ENCODE peak calls at places on chromosomes 3 and 15, in six cellular contexts. D is spleen, X is body of pancreas, P is adipocyte, H is testis, O is cardiac muscle cell. N is an unnamed sample.

GRCh38 chr15:93382196-93382820 is 293.3 kb upstream of the RGMA start:
- DNase-seq in X (peak; percentile 82), H (no peak), P (no peak), D (no peak), O (no peak), N (no peak)

GRCh38 chr15:60761505-60761845 is 282.5 kb upstream of the ICE2 start:
- DNase-seq in X (no peak), H (no peak), D (no peak), P (no peak), O (no peak), N (no peak)

GRCh38 chr15:73906346-73907017 is 19.8 kb upstream of the LOXL1 start:
- DNase-seq in P (peak; percentile 25), H (no peak), D (peak; percentile 19), O (peak; percentile 17), X (no peak), N (no peak)

GRCh38 chr15:68980786-68981185 is 33.7 kb upstream of the NOX5 start:
- DNase-seq in P (no peak), D (no peak), H (no peak), X (no peak), O (no peak), N (no peak)

GRCh38 chr15:91465696-91466095 is 365.6 kb downstream of the SV2B start:
- DNase-seq in D (no peak), H (no peak), P (no peak), X (no peak), O (no peak), N (peak; percentile 48)

GRCh38 chr15:52154896-52155865 is 36.0 kb downstream of the GNB5 start:
- DNase-seq in O (no peak), H (peak; percentile 10), X (no peak), D (no peak), P (no peak), N (no peak)

GRCh38 chr3:45218578-45219390 is 7.3 kb downstream of the TMEM158 start:
- DNase-seq in O (peak; percentile 50), D (no peak), H (no peak), X (no peak), P (peak; percentile 64), N (no peak)

GRCh38 chr15:88383354-88383753 is 83.8 kb downstream of the MRPL46 start:
- DNase-seq in H (no peak), O (no peak), P (no peak), D (no peak), X (no peak), N (no peak)

GRCh38 chr3:52983336-52983807 is 62.5 kb downstream of the SFMBT1 start:
- DNase-seq in X (no peak), O (no peak), H (no peak), D (no peak), P (no peak), N (no peak)

GRCh38 chr15:37289109-37289765 is 188.9 kb upstream of the MEIS2 start:
- DNase-seq in O (peak; percentile 30), H (peak; percentile 27), P (peak; percentile 5), X (no peak), D (no peak), N (no peak)

GRCh38 chr3:48974076-48974864 is 15.8 kb upstream of the P4HTM start:
- DNase-seq in D (no peak), X (no peak), H (no peak), O (no peak), P (no peak), N (no peak)

GRCh38 chr3:121477589-121477988 is 68.2 kb downstream of the POLQ start:
- DNase-seq in X (no peak), H (no peak), P (peak; percentile 69), O (peak; percentile 54), D (no peak), N (no peak)

GRCh38 chr15:21267231-21267630 is 173.1 kb downstream of the POTEB3 start:
- DNase-seq in H (no peak), X (no peak), P (no peak), O (no peak), D (no peak), N (no peak)

GRCh38 chr3:155449613-155450267 is 156.3 kb upstream of the STRIT1 start:
- DNase-seq in O (no peak), D (no peak), X (no peak), H (no peak), P (no peak), N (no peak)

GRCh38 chr3:79937567-79937966 is 169.8 kb upstream of the ROBO1 start:
- DNase-seq in D (no peak), O (no peak), X (no peak), H (no peak), P (no peak), N (no peak)

GRCh38 chr3:188877381-188877780 is 294.4 kb upstream of the TPRG1 start:
- DNase-seq in H (no peak), X (no peak), P (no peak), O (no peak), D (no peak), N (no peak)

GRCh38 chr3:89506462-89507143 is 399.2 kb downstream of the EPHA3 start:
- DNase-seq in H (no peak), D (no peak), X (no peak), P (no peak), O (no peak), N (no peak)

GRCh38 chr3:32913790-32914446 is 37.5 kb upstream of the CCR4 start:
- DNase-seq in O (peak; percentile 86), D (no peak), P (peak; percentile 93), X (no peak), H (peak; percentile 34), N (no peak)

GRCh38 chr3:49513494-49514179 is 40.6 kb upstream of the BSN start:
- DNase-seq in P (no peak), H (no peak), O (no peak), D (no peak), X (no peak), N (no peak)

GRCh38 chr3:7433073-7433472 is 572.2 kb downstream of the GRM7 start:
- DNase-seq in O (no peak), H (no peak), X (no peak), D (no peak), P (no peak), N (no peak)

GRCh38 chr3:100875239-100875638 is 118.0 kb downstream of the ABI3BP start:
- DNase-seq in H (peak; percentile 49), O (peak; percentile 70), D (no peak), X (peak; percentile 88), P (peak; percentile 55), N (peak; percentile 65)

GRCh38 chr3:173065543-173065970 is 75.5 kb downstream of the SPATA16 start:
- DNase-seq in D (no peak), O (peak; percentile 71), P (peak; percentile 39), X (no peak), H (no peak), N (peak; percentile 30)

GRCh38 chr3:45225465-45226205 is 452 bp downstream of the TMEM158 start:
- DNase-seq in H (peak; percentile 21), X (no peak), O (peak; percentile 38), P (peak; percentile 65), D (peak; percentile 81), N (no peak)

GRCh38 chr3:24521306-24522154 is 26.9 kb upstream of the THRB start:
- DNase-seq in P (peak; percentile 71), X (peak; percentile 63), D (peak; percentile 90), O (peak; percentile 59), H (peak; percentile 52), N (peak; percentile 68)

GRCh38 chr3:148930785-148931184 is 60.6 kb upstream of the GYG1 start:
- DNase-seq in P (peak; percentile 49), O (no peak), H (no peak), D (no peak), X (no peak), N (no peak)

GRCh38 chr3:7788881-7789280 is 712.7 kb upstream of the LMCD1 start:
- DNase-seq in O (no peak), H (no peak), D (no peak), X (no peak), P (no peak), N (no peak)

GRCh38 chr15:75202251-75203016 is 752 bp downstream of the C15orf39 start:
- DNase-seq in D (peak; percentile 97), X (peak; percentile 79), O (peak; percentile 74), P (peak; percentile 89), H (peak; percentile 80), N (peak; percentile 83)
- H3K4me1 ChIP-seq in D (peaks cover 88% of the 10 kb centered on the region), X (peaks cover 40% of the 10 kb centered on the region), O (peaks cover 31% of the 10 kb centered on the region), P (peaks cover 31% of the 10 kb centered on the region), H (peaks cover 59% of the 10 kb centered on the region), N (peaks cover 29% of the 10 kb centered on the region)

DNA sequence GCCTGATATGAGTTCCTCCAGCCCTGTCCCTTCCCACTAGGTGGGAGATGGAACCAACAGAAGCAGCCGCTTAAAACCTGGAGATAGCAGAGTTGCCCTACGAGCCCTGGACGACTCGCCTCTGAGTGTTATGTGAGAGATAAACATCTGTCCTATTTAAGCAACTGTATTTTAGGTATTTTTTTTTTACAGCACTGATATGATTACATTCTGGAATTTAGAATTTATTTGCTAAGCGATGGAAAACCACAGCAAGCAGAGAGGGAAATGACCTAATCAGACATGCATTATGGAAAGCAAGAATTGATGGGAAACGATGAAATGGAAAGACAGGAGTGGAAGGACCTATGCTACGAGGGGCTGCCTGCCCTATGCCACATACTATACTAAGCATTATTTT is 379.0 kb upstream of the IL12A start:
- DNase-seq in D (no peak), O (no peak), X (no peak), H (no peak), P (peak; percentile 15), N (no peak)
- H3K4me1 ChIP-seq in D (no peaks in the 10 kb centered on the region), O (no peaks in the 10 kb centered on the region), X (no peaks in the 10 kb centered on the region), H (no peaks in the 10 kb centered on the region), P (no peaks in the 10 kb centered on the region), N (no peaks in the 10 kb centered on the region)

GRCh38 chr3:195877136-195877715 is 31.1 kb downstream of the TNK2 start:
- DNase-seq in O (no peak), D (no peak), X (no peak), H (no peak), P (no peak), N (no peak)
- H3K4me1 ChIP-seq in O (peaks cover 6% of the 10 kb centered on the region), D (no peaks in the 10 kb centered on the region), X (no peaks in the 10 kb centered on the region), H (peaks cover 8% of the 10 kb centered on the region), P (no peaks in the 10 kb centered on the region), N (peaks cover 4% of the 10 kb centered on the region)

GRCh38 chr15:67240235-67241131 is 14.0 kb downstream of the AAGAB start:
- DNase-seq in O (no peak), D (no peak), X (peak; percentile 42), P (no peak), H (peak; percentile 26), N (no peak)

GRCh38 chr15:67242665-67243064 is 11.8 kb downstream of the AAGAB start:
- DNase-seq in D (no peak), H (no peak), P (peak; percentile 64), X (no peak), O (peak; percentile 17), N (no peak)

GRCh38 chr15:67244966-67245478 is 9.4 kb downstream of the AAGAB start:
- DNase-seq in P (peak; percentile 68), O (peak; percentile 52), H (no peak), X (no peak), D (no peak), N (no peak)

DNA sequence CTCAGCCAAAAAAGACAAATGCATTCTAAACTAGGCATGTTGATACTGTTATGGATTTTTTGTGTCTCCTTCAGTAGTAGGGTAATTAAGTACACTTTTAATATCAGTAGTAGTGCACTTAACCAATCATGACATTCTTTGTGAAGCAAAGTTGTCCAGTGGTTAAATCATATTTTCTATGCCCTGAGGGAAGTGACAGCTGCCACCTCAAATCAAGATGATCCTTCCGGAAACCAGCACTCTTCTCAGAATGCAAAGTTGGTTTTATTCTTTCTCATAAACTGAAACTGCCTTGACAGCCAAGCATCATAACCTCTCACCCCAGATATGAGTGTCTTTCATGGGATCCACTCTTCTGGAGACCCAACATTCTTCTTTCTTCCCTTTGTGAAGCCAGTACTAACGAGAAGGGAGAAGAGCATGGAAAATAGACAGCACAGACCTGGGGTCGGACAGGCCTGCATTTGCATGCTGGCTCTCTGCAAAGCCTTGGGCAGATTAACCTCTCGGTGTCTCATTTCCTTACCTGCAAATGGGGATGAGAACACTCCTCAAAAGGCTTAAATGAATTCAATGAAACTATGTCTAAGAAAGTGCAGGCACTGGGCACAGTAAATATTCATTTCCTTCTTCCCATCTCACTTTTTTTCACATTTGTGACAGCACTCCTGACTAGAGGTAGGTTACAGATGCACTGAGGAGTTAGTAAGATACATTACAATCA is 13.2 kb downstream of the AAGAB start:
- DNase-seq in X (no peak), O (no peak), H (no peak), P (no peak), D (no peak), N (no peak)
- H3K4me1 ChIP-seq in X (peaks cover 19% of the 10 kb centered on the region), O (no peaks in the 10 kb centered on the region), H (no peaks in the 10 kb centered on the region), P (peaks cover 27% of the 10 kb centered on the region), D (peaks cover 53% of the 10 kb centered on the region), N (no peaks in the 10 kb centered on the region)

N was measured in colonic mucosa.